ENCODE peak calls at places on chromosomes 4 and X, in four cellular contexts. C, X, L and H are unnamed samples.

GRCh38 chr4:144705861-144706590 is 60.1 kb downstream of the HHIP start:
- DNase-seq in C (no peak), X (no peak), L (no peak), H (no peak)

GRCh38 chrX:44989995-44990770 is 117.2 kb downstream of the KDM6A start:
- DNase-seq in C (no peak), X (no peak), L (no peak), H (no peak)

GRCh38 chr4:163165217-163166017 is 1.3 kb downstream of the NAF1 start:
- DNase-seq in C (no peak), X (no peak), L (no peak), H (no peak)

GRCh38 chr4:153788419-153789276 is at the start of gene SFRP2:
- DNase-seq in C (no peak), X (no peak), L (peak; percentile 82), H (no peak)

GRCh38 chr4:18020145-18020670 is 1.3 kb downstream of the LCORL start:
- DNase-seq in C (no peak), X (no peak), L (no peak), H (no peak)

GRCh38 chr4:87180767-87181166 is 39.7 kb downstream of the KLHL8 start:
- DNase-seq in C (no peak), X (no peak), L (no peak), H (no peak)

GRCh38 chr4:169271692-169272007 is 894 bp upstream of the SH3RF1 start:
- DNase-seq in C (no peak), X (no peak), L (peak; percentile 85), H (no peak)

GRCh38 chrX:20066968-20067708 is 49.6 kb downstream of the MAP7D2 start:
- DNase-seq in C (peak; percentile 10), X (no peak), L (no peak), H (no peak)

GRCh38 chr4:5782829-5783476 is 72.0 kb downstream of the EVC start:
- DNase-seq in C (no peak), X (no peak), L (peak; percentile 10), H (no peak)

GRCh38 chrX:27591938-27592337 is 1.8 kb downstream of the DCAF8L2 start:
- DNase-seq in C (no peak), X (no peak), L (no peak), H (no peak)

GRCh38 chr4:3715251-3716033 is 50.7 kb upstream of the ADRA2C start:
- DNase-seq in C (no peak), X (peak; percentile 33), L (no peak), H (no peak)

GRCh38 chr4:151983854-151984253 is 223.0 kb upstream of the GATB start:
- DNase-seq in C (no peak), X (no peak), L (no peak), H (no peak)

GRCh38 chr4:86557526-86557925 is 36.6 kb upstream of the PTPN13 start:
- DNase-seq in C (no peak), X (no peak), L (no peak), H (no peak)

GRCh38 chr4:185838514-185839203 is 26.7 kb upstream of the SORBS2 start:
- DNase-seq in C (no peak), X (no peak), L (no peak), H (no peak)

GRCh38 chr4:161762796-161763195 is 401.0 kb downstream of the FSTL5 start:
- DNase-seq in C (no peak), X (no peak), L (no peak), H (no peak)

GRCh38 chr4:87506974-87507701 is 22.0 kb downstream of the SPARCL1 start:
- DNase-seq in C (peak; percentile 73), X (no peak), L (no peak), H (no peak)

GRCh38 chrX:96807318-96807717 is 76.4 kb upstream of the RPA4 start:
- DNase-seq in C (no peak), X (no peak), L (no peak), H (no peak)

GRCh38 chr4:15455290-15455689 is 14.4 kb upstream of the CC2D2A start:
- DNase-seq in C (no peak), X (no peak), L (peak; percentile 90), H (peak; percentile 21)

GRCh38 chrX:106950381-106950780 is 30.2 kb downstream of the CLDN2 start:
- DNase-seq in C (no peak), X (no peak), L (no peak), H (no peak)

GRCh38 chr4:100576570-100576969 is 58.7 kb upstream of the EMCN start:
- DNase-seq in C (no peak), X (no peak), L (no peak), H (no peak)